ENCODE peak calls at places on chromosomes 4 and X, in eight cellular contexts. F is activated T-helper 1 cell treated with anti-CD3 and anti-CD28 coated beads, Interleukin-12 subunit alpha, Interleukin-12 subunit beta, Interleukin-2, Interleukin-4 antibody, amounts not matched to agents 30 ng/mL and 10 ng/mL and 1 ng/mL, durations not matched to agents 14 hours and 24 hours and 36 hours; K is aorta; G is iPS-NIHi11; U is Calu3; A is GM23248; B is HFF-Myc; V is RKO. Z is an unnamed sample.

GRCh38 chr4:39786838-39787237 is 88.9 kb downstream of the UBE2K start:
- DNase-seq in F (no peak), K (no peak), G (no peak), U (no peak), A (no peak), B (no peak), V (no peak), Z (no peak)

GRCh38 chr4:120718979-120719566 is 203.5 kb downstream of the PRDM5 start:
- DNase-seq in F (no peak), K (no peak), G (peak; percentile 24), U (peak; percentile 33), A (peak; percentile 65), B (no peak), V (peak; percentile 58), Z (peak; percentile 76)

GRCh38 chr4:184267673-184268573 is 50.2 kb upstream of the ENPP6 start:
- DNase-seq in F (peak; percentile 81), K (peak; percentile 78), G (no peak), U (peak; percentile 37), A (peak; percentile 94), B (peak; percentile 35), V (peak; percentile 94), Z (peak; percentile 94)

GRCh38 chr4:128776794-128777216 is 32.7 kb upstream of the JADE1 start:
- DNase-seq in F (no peak), K (peak; percentile 86), G (no peak), U (peak; percentile 36), A (peak; percentile 91), B (peak; percentile 35), V (peak; percentile 43), Z (no peak)

GRCh38 chr4:121656269-121656641 is 40.5 kb downstream of the ANXA5 start:
- DNase-seq in F (no peak), K (no peak), G (peak; percentile 43), U (peak; percentile 32), A (peak; percentile 69), B (peak; percentile 46), V (peak; percentile 55), Z (peak; percentile 62)

GRCh38 chrX:54808109-54808604 is 612 bp downstream of the MAGED2 start:
- DNase-seq in F (peak; percentile 6), K (peak; percentile 81), G (peak; percentile 64), U (peak; percentile 45), A (peak; percentile 53), B (peak; percentile 5), V (no peak), Z (no peak)

GRCh38 chr4:186827542-186827887 is 103.9 kb upstream of the FAT1 start:
- DNase-seq in F (no peak), K (no peak), G (no peak), U (no peak), A (no peak), B (no peak), V (no peak), Z (no peak)

GRCh38 chr4:171650543-171650942 is 162.7 kb upstream of the GALNTL6 start:
- DNase-seq in F (no peak), K (no peak), G (peak; percentile 13), U (no peak), A (no peak), B (no peak), V (no peak), Z (no peak)

GRCh38 chr4:87985097-87985886 is 9.8 kb downstream of the SPP1 start:
- DNase-seq in F (no peak), K (peak; percentile 71), G (peak; percentile 62), U (peak; percentile 79), A (peak; percentile 63), B (no peak), V (peak; percentile 55), Z (peak; percentile 46)

GRCh38 chr4:170270628-170271027 is 180.9 kb upstream of the AADAT start:
- DNase-seq in F (no peak), K (no peak), G (no peak), U (no peak), A (no peak), B (no peak), V (no peak), Z (no peak)

GRCh38 chrX:45619290-45619689 is 418.6 kb upstream of the DIPK2B start:
- DNase-seq in F (no peak), K (no peak), G (no peak), U (no peak), A (peak; percentile 39), B (no peak), V (no peak), Z (no peak)

GRCh38 chrX:94813541-94813940 is 1139.5 kb downstream of the FAM133A start:
- DNase-seq in F (no peak), K (no peak), G (no peak), U (no peak), A (no peak), B (no peak), V (no peak), Z (no peak)

GRCh38 chr4:99594818-99595217 is 20.2 kb downstream of the MTTP start:
- DNase-seq in F (no peak), K (no peak), G (no peak), U (no peak), A (no peak), B (no peak), V (no peak), Z (no peak)

GRCh38 chr4:143616771-143617170 is 83.7 kb downstream of the FREM3 start:
- DNase-seq in F (peak; percentile 4), K (no peak), G (no peak), U (peak; percentile 3), A (peak; percentile 59), B (peak; percentile 14), V (peak; percentile 86), Z (no peak)

GRCh38 chr4:110119880-110120279 is 78.5 kb downstream of the ELOVL6 start:
- DNase-seq in F (no peak), K (no peak), G (no peak), U (no peak), A (peak; percentile 68), B (peak; percentile 17), V (no peak), Z (no peak)

GRCh38 chr4:54199919-54200318 is 29.2 kb upstream of the PDGFRA start:
- DNase-seq in F (no peak), K (no peak), G (no peak), U (no peak), A (no peak), B (no peak), V (no peak), Z (no peak)

GRCh38 chr4:177012918-177013545 is 220.3 kb upstream of the VEGFC start:
- DNase-seq in F (no peak), K (no peak), G (no peak), U (no peak), A (no peak), B (no peak), V (peak; percentile 51), Z (no peak)

GRCh38 chr4:56512166-56512565 is 6.6 kb downstream of the ARL9 start:
- DNase-seq in F (no peak), K (no peak), G (no peak), U (no peak), A (peak; percentile 73), B (no peak), V (no peak), Z (no peak)

GRCh38 chr4:107098403-107098802 is 62.3 kb upstream of the DKK2 start:
- DNase-seq in F (no peak), K (no peak), G (no peak), U (no peak), A (no peak), B (no peak), V (no peak), Z (no peak)

GRCh38 chrX:48736303-48736702 is 25.2 kb upstream of the GLOD5 start:
- DNase-seq in F (no peak), K (no peak), G (no peak), U (no peak), A (no peak), B (no peak), V (no peak), Z (peak; percentile 3)

GRCh38 chr4:124936427-124936826 is 223.9 kb upstream of the ANKRD50 start:
- DNase-seq in F (no peak), K (peak; percentile 49), G (peak; percentile 9), U (no peak), A (peak; percentile 57), B (no peak), V (no peak), Z (no peak)

GRCh38 chr4:127249066-127249766 is 383.5 kb upstream of the INTU start:
- DNase-seq in F (no peak), K (no peak), G (no peak), U (no peak), A (peak; percentile 65), B (no peak), V (no peak), Z (no peak)

GRCh38 chr4:158530391-158530790 is 8.7 kb downstream of the RXFP1 start:
- DNase-seq in F (no peak), K (no peak), G (no peak), U (no peak), A (peak; percentile 19), B (no peak), V (no peak), Z (no peak)

GRCh38 chr4:1080961-1081688 is 32.2 kb downstream of the RNF212 start:
- DNase-seq in F (no peak), K (no peak), G (peak; percentile 73), U (no peak), A (peak; percentile 81), B (no peak), V (peak; percentile 35), Z (peak; percentile 11)

GRCh38 chr4:88659061-88659889 is 38.4 kb downstream of the NAP1L5 start:
- DNase-seq in F (no peak), K (peak; percentile 49), G (peak; percentile 71), U (peak; percentile 46), A (peak; percentile 87), B (peak; percentile 27), V (peak; percentile 73), Z (peak; percentile 35)

GRCh38 chr4:42371306-42372063 is 25.8 kb upstream of the SHISA3 start:
- DNase-seq in F (no peak), K (no peak), G (peak; percentile 31), U (no peak), A (peak; percentile 61), B (peak; percentile 2), V (peak; percentile 72), Z (peak; percentile 72)

GRCh38 chr4:7956306-7957112 is 16.8 kb upstream of the AFAP1 start:
- DNase-seq in F (no peak), K (peak; percentile 84), G (no peak), U (peak; percentile 72), A (peak; percentile 84), B (no peak), V (no peak), Z (no peak)

GRCh38 chr4:76989391-76990061 is 40.0 kb downstream of the SEPTIN11 start:
- DNase-seq in F (peak; percentile 16), K (no peak), G (no peak), U (no peak), A (no peak), B (no peak), V (no peak), Z (no peak)

GRCh38 chr4:77930154-77930553 is 67.5 kb downstream of the MRPL1 start:
- DNase-seq in F (no peak), K (no peak), G (no peak), U (no peak), A (no peak), B (no peak), V (no peak), Z (no peak)

GRCh38 chr4:137623013-137623412 is 90.7 kb upstream of the PCDH18 start:
- DNase-seq in F (no peak), K (no peak), G (peak; percentile 16), U (no peak), A (no peak), B (no peak), V (no peak), Z (no peak)

GRCh38 chr4:138960175-138960710 is 55.3 kb upstream of the NOCT start:
- DNase-seq in F (no peak), K (no peak), G (no peak), U (no peak), A (no peak), B (no peak), V (no peak), Z (no peak)

Z was measured in NAMALWA.